ENCODE peak calls at places on chromosomes 7 and 10, in eight cellular contexts. J is stimulated activated CD8-positive, alpha-beta memory T cell treated with anti-CD3 and anti-CD28 coated beads, Interleukin-7, amount 100 ng/mL, for 1 hour; A is DMS153; B is progenitor cell of endocrine pancreas; U is KBM-7; G is substantia nigra; V is tibial artery; Y is astrocyte of the spinal cord. O is an unnamed sample.

GRCh38 chr10:102646610-102647432 is 2.5 kb downstream of the TRIM8 start:
- DNase-seq in Y (peak; percentile 37), G (peak; percentile 32), U (no peak), A (no peak), V (peak; percentile 58), B (no peak), J (no peak), O (no peak)

GRCh38 chr7:148264933-148265557 is 325.5 kb upstream of the C7orf33 start:
- DNase-seq in A (peak; percentile 37), J (no peak), V (no peak), G (no peak), U (peak; percentile 39), Y (peak; percentile 53), B (no peak), O (no peak)

GRCh38 chr7:143284591-143285453 is at the start of gene TMEM139:
- DNase-seq in A (no peak), B (no peak), G (peak; percentile 16), J (no peak), U (no peak), V (no peak), Y (no peak), O (no peak)

GRCh38 chr7:106905734-106906133 is 40.7 kb downstream of the PIK3CG start:
- DNase-seq in J (no peak), G (no peak), Y (no peak), A (no peak), U (no peak), B (no peak), V (no peak), O (no peak)

GRCh38 chr10:101174319-101174718 is 43.2 kb downstream of the TLX1 start:
- DNase-seq in B (no peak), Y (no peak), J (no peak), U (no peak), G (no peak), V (no peak), A (no peak), O (no peak)

GRCh38 chr7:26449175-26450165 is 157.8 kb downstream of the SNX10 start:
- DNase-seq in U (no peak), B (no peak), G (no peak), A (peak; percentile 44), V (no peak), Y (peak; percentile 65), J (no peak), O (no peak)

GRCh38 chr7:138934401-138934800 is 46.8 kb downstream of the KIAA1549 start:
- DNase-seq in G (no peak), Y (no peak), B (no peak), U (no peak), V (no peak), A (no peak), J (no peak), O (no peak)

GRCh38 chr10:98340261-98340675 is 72.3 kb upstream of the LOXL4 start:
- DNase-seq in G (no peak), U (no peak), V (no peak), Y (peak; percentile 13), B (no peak), A (peak; percentile 39), J (no peak), O (no peak)

GRCh38 chr10:132667613-132668394 is 118.1 kb downstream of the NKX6-2 start:
- DNase-seq in B (no peak), J (no peak), V (no peak), G (no peak), Y (peak; percentile 82), A (no peak), U (no peak), O (peak; percentile 5)

GRCh38 chr7:54812747-54813146 is 53.7 kb upstream of the SEC61G start:
- DNase-seq in A (no peak), U (no peak), B (no peak), V (no peak), G (no peak), J (no peak), Y (no peak), O (no peak)

GRCh38 chr10:125694874-125695273 is 11.9 kb upstream of the TEX36 start:
- DNase-seq in B (no peak), U (no peak), A (no peak), Y (peak; percentile 40), V (no peak), J (no peak), G (no peak), O (no peak)

O was measured in NCI-H524 treated with DMSO at 0.1 percent for 48 hours.